ENCODE peak calls at places on chromosomes 2 and 18, in seven cellular contexts. One of them, this sample, is unnamed.

GRCh38 chr2:45134726-45135125 is 125.5 kb upstream of the SIX2 start:
- DNase-seq in activated CD8-positive, alpha-beta T cell treated with anti-CD3 and anti-CD28 coated beads for 36 hours: no peak
- DNase-seq in substantia nigra: no peak
- DNase-seq in naive B cell: peak
- DNase-seq in naive thymus-derived CD8-positive, alpha-beta T cell: no peak
- DNase-seq in B cell: peak
- DNase-seq in activated CD4-positive, alpha-beta T cell treated with anti-CD3 and anti-CD28 coated beads for 1 hour: no peak
- DNase-seq in this sample: no peak

GRCh38 chr18:58829263-58829662 is 35.4 kb upstream of the ZNF532 start:
- DNase-seq in activated CD8-positive, alpha-beta T cell treated with anti-CD3 and anti-CD28 coated beads for 36 hours: no peak
- DNase-seq in substantia nigra: no peak
- DNase-seq in naive B cell: no peak
- DNase-seq in naive thymus-derived CD8-positive, alpha-beta T cell: no peak
- DNase-seq in B cell: no peak
- DNase-seq in activated CD4-positive, alpha-beta T cell treated with anti-CD3 and anti-CD28 coated beads for 1 hour: no peak
- DNase-seq in this sample: no peak

GRCh38 chr18:68549257-68549871 is 165.5 kb downstream of the TMX3 start:
- DNase-seq in activated CD8-positive, alpha-beta T cell treated with anti-CD3 and anti-CD28 coated beads for 36 hours: no peak
- DNase-seq in substantia nigra: no peak
- DNase-seq in naive B cell: no peak
- DNase-seq in naive thymus-derived CD8-positive, alpha-beta T cell: no peak
- DNase-seq in B cell: no peak
- DNase-seq in activated CD4-positive, alpha-beta T cell treated with anti-CD3 and anti-CD28 coated beads for 1 hour: no peak
- DNase-seq in this sample: no peak

GRCh38 chr2:136049991-136050573 is 64.7 kb upstream of the DARS1 start:
- DNase-seq in activated CD8-positive, alpha-beta T cell treated with anti-CD3 and anti-CD28 coated beads for 36 hours: no peak
- DNase-seq in substantia nigra: no peak
- DNase-seq in naive B cell: no peak
- DNase-seq in naive thymus-derived CD8-positive, alpha-beta T cell: no peak
- DNase-seq in B cell: no peak
- DNase-seq in activated CD4-positive, alpha-beta T cell treated with anti-CD3 and anti-CD28 coated beads for 1 hour: no peak
- DNase-seq in this sample: no peak

GRCh38 chr2:181742908-181743722 is 62.8 kb upstream of the NEUROD1 start:
- DNase-seq in activated CD8-positive, alpha-beta T cell treated with anti-CD3 and anti-CD28 coated beads for 36 hours: peak
- DNase-seq in substantia nigra: no peak
- DNase-seq in naive B cell: peak
- DNase-seq in naive thymus-derived CD8-positive, alpha-beta T cell: peak
- DNase-seq in B cell: peak
- DNase-seq in activated CD4-positive, alpha-beta T cell treated with anti-CD3 and anti-CD28 coated beads for 1 hour: no peak
- DNase-seq in this sample: no peak

GRCh38 chr18:65811307-65811706 is 60.5 kb downstream of the CDH7 start:
- DNase-seq in activated CD8-positive, alpha-beta T cell treated with anti-CD3 and anti-CD28 coated beads for 36 hours: no peak
- DNase-seq in substantia nigra: no peak
- DNase-seq in naive B cell: no peak
- DNase-seq in naive thymus-derived CD8-positive, alpha-beta T cell: no peak
- DNase-seq in B cell: no peak
- DNase-seq in activated CD4-positive, alpha-beta T cell treated with anti-CD3 and anti-CD28 coated beads for 1 hour: no peak
- DNase-seq in this sample: no peak

GRCh38 chr18:43279015-43279758 is 1.9 kb upstream of the SYT4 start:
- DNase-seq in activated CD8-positive, alpha-beta T cell treated with anti-CD3 and anti-CD28 coated beads for 36 hours: no peak
- DNase-seq in substantia nigra: no peak
- DNase-seq in naive B cell: no peak
- DNase-seq in naive thymus-derived CD8-positive, alpha-beta T cell: no peak
- DNase-seq in B cell: no peak
- DNase-seq in activated CD4-positive, alpha-beta T cell treated with anti-CD3 and anti-CD28 coated beads for 1 hour: no peak
- DNase-seq in this sample: no peak

GRCh38 chr2:45634223-45634622 is 17.3 kb upstream of the PRKCE start:
- DNase-seq in activated CD8-positive, alpha-beta T cell treated with anti-CD3 and anti-CD28 coated beads for 36 hours: no peak
- DNase-seq in substantia nigra: no peak
- DNase-seq in naive B cell: no peak
- DNase-seq in naive thymus-derived CD8-positive, alpha-beta T cell: no peak
- DNase-seq in B cell: no peak
- DNase-seq in activated CD4-positive, alpha-beta T cell treated with anti-CD3 and anti-CD28 coated beads for 1 hour: no peak
- DNase-seq in this sample: no peak

GRCh38 chr2:219509780-219510511 is 4.3 kb upstream of the ASIC4 start:
- DNase-seq in activated CD8-positive, alpha-beta T cell treated with anti-CD3 and anti-CD28 coated beads for 36 hours: peak
- DNase-seq in substantia nigra: peak
- DNase-seq in naive B cell: peak
- DNase-seq in naive thymus-derived CD8-positive, alpha-beta T cell: peak
- DNase-seq in B cell: peak
- DNase-seq in activated CD4-positive, alpha-beta T cell treated with anti-CD3 and anti-CD28 coated beads for 1 hour: peak
- DNase-seq in this sample: no peak

GRCh38 chr2:30217644-30218361 is 13.5 kb upstream of the LBH start:
- DNase-seq in activated CD8-positive, alpha-beta T cell treated with anti-CD3 and anti-CD28 coated beads for 36 hours: no peak
- DNase-seq in substantia nigra: peak
- DNase-seq in naive B cell: no peak
- DNase-seq in naive thymus-derived CD8-positive, alpha-beta T cell: no peak
- DNase-seq in B cell: peak
- DNase-seq in activated CD4-positive, alpha-beta T cell treated with anti-CD3 and anti-CD28 coated beads for 1 hour: no peak
- DNase-seq in this sample: no peak